ENCODE peak calls at places on chromosome 9, in five cellular contexts. J is activated naive CD4-positive, alpha-beta T cell treated with Interleukin-2 at 50 U/mL for 16 hours; W is CD4-positive, alpha-beta T cell; U is CD4-positive, alpha-beta memory T cell; Q is GM03348. E is an unnamed sample.

GRCh38 chr9:18658764-18659705 is 185.1 kb downstream of the ADAMTSL1 start:
- DNase-seq in J (no peak), W (no peak), U (no peak), Q (peak), E (no peak)

GRCh38 chr9:101476576-101477208 is 41.1 kb upstream of the ALDOB start:
- DNase-seq in J (no peak), W (no peak), U (no peak), Q (no peak), E (no peak)

GRCh38 chr9:12935714-12936113 is 160.9 kb downstream of the LURAP1L start:
- DNase-seq in J (no peak), W (no peak), U (no peak), Q (peak), E (no peak)

GRCh38 chr9:135103931-135104639 is 16.6 kb downstream of the OLFM1 start:
- DNase-seq in J (no peak), W (no peak), U (no peak), Q (no peak), E (no peak)

GRCh38 chr9:95985656-95986055 is 110.2 kb downstream of the ERCC6L2 start:
- DNase-seq in J (no peak), W (no peak), U (no peak), Q (no peak), E (no peak)

GRCh38 chr9:23522952-23523351 is 303.1 kb downstream of the ELAVL2 start:
- DNase-seq in J (no peak), W (no peak), U (no peak), Q (no peak), E (no peak)

GRCh38 chr9:123237220-123237619 is 31.2 kb downstream of the STRBP start:
- DNase-seq in J (no peak), W (no peak), U (no peak), Q (no peak), E (no peak)

GRCh38 chr9:89078860-89079259 is 87.6 kb downstream of the S1PR3 start:
- DNase-seq in J (no peak), W (no peak), U (no peak), Q (peak), E (no peak)

GRCh38 chr9:96279927-96280326 is 22.0 kb downstream of the HSD17B3 start:
- DNase-seq in J (no peak), W (no peak), U (no peak), Q (no peak), E (no peak)

GRCh38 chr9:84736076-84736475 is 66.5 kb downstream of the NTRK2 start:
- DNase-seq in J (no peak), W (no peak), U (no peak), Q (no peak), E (no peak)

GRCh38 chr9:134055981-134056461 is 11.8 kb downstream of the BRD3 start:
- DNase-seq in J (no peak), W (no peak), U (no peak), Q (peak), E (peak)

GRCh38 chr9:88740844-88741243 is 205.9 kb downstream of the NXNL2 start:
- DNase-seq in J (no peak), W (no peak), U (no peak), Q (no peak), E (no peak)

GRCh38 chr9:71179183-71179582 is 57.8 kb upstream of the TRPM3 start:
- DNase-seq in J (no peak), W (no peak), U (no peak), Q (no peak), E (no peak)

GRCh38 chr9:134725605-134725940 is 84.0 kb downstream of the COL5A1 start:
- DNase-seq in J (no peak), W (no peak), U (no peak), Q (no peak), E (no peak)

GRCh38 chr9:17531642-17532254 is 47.1 kb upstream of the SH3GL2 start:
- DNase-seq in J (no peak), W (no peak), U (no peak), Q (peak), E (no peak)

GRCh38 chr9:75962186-75963036 is 71.9 kb downstream of the PCSK5 start:
- DNase-seq in J (no peak), W (no peak), U (no peak), Q (no peak), E (no peak)

GRCh38 chr9:130843049-130843908 is 8.2 kb downstream of the ABL1 start:
- DNase-seq in J (no peak), W (no peak), U (no peak), Q (no peak), E (no peak)

GRCh38 chr9:22357016-22357415 is 89.6 kb upstream of the DMRTA1 start:
- DNase-seq in J (no peak), W (no peak), U (no peak), Q (no peak), E (no peak)

GRCh38 chr9:72894342-72894741 is 58.5 kb downstream of the ALDH1A1 start:
- DNase-seq in J (no peak), W (no peak), U (no peak), Q (peak), E (no peak)

GRCh38 chr9:109012876-109013677 is at the start of gene CTNNAL1:
- DNase-seq in J (peak), W (peak), U (peak), Q (peak), E (peak)

GRCh38 chr9:32681751-32682150 is 46.3 kb upstream of the TAF1L start:
- DNase-seq in J (no peak), W (no peak), U (no peak), Q (no peak), E (no peak)

GRCh38 chr9:73441890-73442818 is 290.5 kb downstream of the ANXA1 start:
- DNase-seq in J (no peak), W (no peak), U (no peak), Q (no peak), E (no peak)

GRCh38 chr9:109781541-109782197 is 1.7 kb downstream of the PALM2AKAP2 start:
- DNase-seq in J (no peak), W (no peak), U (no peak), Q (no peak), E (no peak)